ENCODE peak calls at places on chromosomes 11 and 22, in five cellular contexts. N is stomach, B is transverse colon, X is cardiac fibroblast, S is colonic mucosa. K is an unnamed sample.

GRCh38 chr11:47412152-47412746 is 3.9 kb downstream of the SLC39A13 start:
- DNase-seq in X (peak), N (peak), S (peak), B (peak), K (peak)

GRCh38 chr11:125078016-125078415 is 14.9 kb downstream of the SLC37A2 start:
- DNase-seq in N (no peak), X (no peak), S (no peak), B (no peak), K (no peak)

GRCh38 chr11:77020751-77021150 is 13.4 kb upstream of the B3GNT6 start:
- DNase-seq in B (no peak), N (no peak), X (no peak), S (no peak), K (no peak)

GRCh38 chr22:45007247-45007945 is 2.4 kb downstream of the PHF21B start:
- DNase-seq in S (no peak), N (no peak), B (no peak), X (peak), K (peak)

GRCh38 chr11:57597971-57598830 is 716 bp downstream of the SERPING1 start:
- DNase-seq in S (peak), B (peak), N (peak), X (peak), K (peak)

GRCh38 chr11:70491696-70492472 is 93.6 kb downstream of the CTTN start:
- DNase-seq in X (no peak), N (no peak), B (no peak), S (no peak), K (no peak)

GRCh38 chr22:17085277-17086091 is 684 bp downstream of the IL17RA start:
- DNase-seq in X (no peak), N (peak), B (peak), S (peak), K (no peak)

GRCh38 chr22:43905681-43906080 is 13.9 kb upstream of the PNPLA5 start:
- DNase-seq in S (no peak), B (no peak), X (no peak), N (no peak), K (no peak)

GRCh38 chr11:14345668-14346067 is 13.3 kb downstream of the RRAS2 start:
- DNase-seq in N (no peak), X (no peak), S (no peak), B (no peak), K (no peak)

GRCh38 chr11:20158597-20159257 is 1.5 kb downstream of the DBX1 start:
- DNase-seq in X (peak), S (no peak), N (peak), B (peak), K (peak)

GRCh38 chr11:69376155-69377028 is 82.4 kb downstream of the MYEOV start:
- DNase-seq in X (no peak), S (peak), N (no peak), B (peak), K (no peak)

GRCh38 chr22:46596819-46597218 is 23.4 kb upstream of the GRAMD4 start:
- DNase-seq in X (no peak), S (peak), N (peak), B (peak), K (no peak)

GRCh38 chr11:34749666-34750659 is 129.1 kb downstream of the EHF start:
- DNase-seq in B (peak), S (no peak), X (peak), N (peak), K (no peak)

GRCh38 chr11:24386551-24387404 is 110.1 kb upstream of the LUZP2 start:
- DNase-seq in B (no peak), X (peak), S (no peak), N (no peak), K (no peak)

GRCh38 chr11:25734592-25735211 is 597.2 kb upstream of the ANO3 start:
- DNase-seq in B (no peak), X (peak), N (no peak), S (no peak), K (no peak)

GRCh38 chr11:130827697-130828377 is 88.4 kb downstream of the SNX19 start:
- DNase-seq in N (peak), X (peak), B (peak), S (peak), K (peak)

GRCh38 chr11:28337701-28338100 is 229.5 kb downstream of the METTL15 start:
- DNase-seq in B (no peak), X (no peak), S (no peak), N (no peak), K (no peak)

GRCh38 chr11:126423154-126423553 is 67.7 kb downstream of the ST3GAL4 start:
- DNase-seq in S (peak), B (peak), X (no peak), N (no peak), K (no peak)

GRCh38 chr22:49953680-49954344 is 6.8 kb upstream of the PIM3 start:
- DNase-seq in X (no peak), N (no peak), B (no peak), S (no peak), K (no peak)

GRCh38 chr11:49424136-49424535 is 215.7 kb upstream of the FOLH1 start:
- DNase-seq in B (no peak), X (no peak), S (no peak), N (no peak), K (no peak)

GRCh38 chr11:77091146-77091940 is 11.3 kb upstream of the OMP start:
- DNase-seq in N (peak), S (peak), X (peak), B (peak), K (peak)

GRCh38 chr22:18966748-18967147 is 30.7 kb upstream of the PRODH start:
- DNase-seq in X (no peak), N (no peak), B (no peak), S (no peak), K (no peak)

GRCh38 chr11:128599729-128600128 is 12.4 kb upstream of the ETS1 start:
- DNase-seq in X (no peak), B (no peak), N (no peak), S (no peak), K (no peak)

GRCh38 chr11:115577701-115578100 is 73.5 kb upstream of the CADM1 start:
- DNase-seq in B (no peak), X (no peak), N (no peak), S (no peak), K (no peak)

GRCh38 chr22:49929553-49929979 is 11.1 kb downstream of the CRELD2 start:
- DNase-seq in B (peak), S (peak), N (peak), X (peak), K (peak)

GRCh38 chr11:279966-280761 is 2.0 kb downstream of the NLRP6 start:
- DNase-seq in N (no peak), B (peak), S (peak), X (peak), K (no peak)

GRCh38 chr11:111571829-111572501 is 30.3 kb upstream of the SIK2 start:
- DNase-seq in N (no peak), X (no peak), S (no peak), B (no peak), K (no peak)

GRCh38 chr11:9037046-9037780 is 33.4 kb upstream of the NRIP3 start:
- DNase-seq in S (no peak), X (no peak), N (no peak), B (no peak), K (no peak)

GRCh38 chr11:123111465-123111864 is 49.5 kb upstream of the HSPA8 start:
- DNase-seq in N (no peak), S (no peak), B (no peak), X (peak), K (no peak)

GRCh38 chr22:42399315-42400271 is 32.6 kb downstream of the NFAM1 start:
- DNase-seq in S (peak), N (peak), X (no peak), B (peak), K (peak)

GRCh38 chr11:112588252-112588668 is 327.6 kb upstream of the PLET1 start:
- DNase-seq in N (peak), S (peak), X (peak), B (peak), K (peak)

GRCh38 chr11:74612877-74613276 is 20.5 kb downstream of the POLD3 start:
- DNase-seq in S (no peak), B (no peak), X (no peak), N (no peak), K (no peak)

GRCh38 chr11:74615311-74615710 is 22.9 kb downstream of the POLD3 start:
- DNase-seq in N (no peak), B (no peak), S (no peak), X (no peak), K (no peak)

GRCh38 chr11:74615988-74616387 is 23.6 kb downstream of the POLD3 start:
- DNase-seq in S (no peak), B (no peak), N (no peak), X (no peak), K (no peak)

GRCh38 chr11:74611369-74611861 is 19.0 kb downstream of the POLD3 start:
- DNase-seq in S (no peak), X (peak), N (no peak), B (no peak), K (no peak)
- TF ChIP-seq CTCF in S (peak), X (peak), N (no peak), B (peak), K (peak)

DNA sequence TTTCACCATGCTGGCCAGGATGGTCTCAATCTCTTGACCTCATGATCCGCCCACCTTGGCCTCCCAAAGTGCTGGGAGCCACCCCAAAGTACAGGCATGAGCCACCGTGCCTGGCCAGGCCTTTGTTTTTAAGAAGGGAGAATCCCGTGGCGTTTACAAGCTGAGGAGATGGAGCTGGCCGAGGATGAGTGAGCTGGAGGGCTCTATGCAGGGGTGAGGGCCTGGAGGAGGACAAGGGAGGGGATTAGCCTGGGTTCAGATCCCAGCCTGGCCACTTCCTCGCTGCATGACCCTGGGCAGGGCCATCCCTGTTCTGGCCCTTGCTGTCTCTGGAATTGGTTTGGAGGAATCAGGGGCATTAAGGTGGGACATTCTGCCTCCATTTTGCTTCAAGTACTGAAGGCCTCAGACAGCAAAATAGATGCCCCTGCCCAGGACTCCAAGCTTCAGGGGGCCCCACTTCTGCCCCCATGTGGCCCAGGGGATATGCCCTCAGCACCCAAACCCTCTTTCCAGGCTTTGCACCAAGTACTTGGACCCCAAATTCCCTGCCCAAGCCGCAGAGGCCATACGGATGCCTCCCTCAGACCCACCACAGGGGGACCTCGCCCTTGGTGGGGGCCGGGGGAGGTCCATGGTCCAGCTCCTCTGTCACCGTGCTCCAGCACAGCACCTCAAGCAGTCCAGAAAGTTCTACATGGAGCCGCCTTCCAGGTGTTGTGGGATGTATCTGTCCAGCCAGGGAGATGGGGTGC is 12.1 kb upstream of the LRP5 start:
- DNase-seq in X (no peak), B (no peak), N (no peak), S (no peak), K (no peak)
- TF ChIP-seq CTCF in X (no peak), B (no peak), N (no peak), S (no peak), K (no peak)

GRCh38 chr11:64803163-64803845 is at the start of gene MAP4K2:
- DNase-seq in X (peak), B (peak), N (peak), S (peak), K (peak)
- TF ChIP-seq CTCF in X (no peak), B (no peak), N (no peak), S (no peak), K (no peak)

GRCh38 chr22:30254307-30254706 is 7.7 kb upstream of the LIF start:
- DNase-seq in X (no peak), S (no peak), B (no peak), N (no peak), K (no peak)
- TF ChIP-seq CTCF in X (no peak), S (no peak), B (no peak), N (no peak), K (no peak)

GRCh38 chr11:44464741-44465140 is 100.7 kb upstream of the CD82 start:
- DNase-seq in N (no peak), X (no peak), S (no peak), B (no peak), K (no peak)
- TF ChIP-seq CTCF in N (no peak), X (no peak), S (no peak), B (no peak), K (no peak)